ENCODE peak calls at places on chromosome 9, in ten cellular contexts. H is esophagus squamous epithelium, C is stomach, B is sigmoid colon, V is testis, Y is tibial nerve, I is endothelial cell of umbilical vein, M is thyroid gland, K is heart left ventricle, F is GM12891. S is an unnamed sample.

GRCh38 chr9:70795841-70796240 is 325.6 kb downstream of the TRPM3 start:
- DNase-seq in H (no peak), C (no peak), B (no peak), V (no peak), Y (no peak), I (no peak), M (no peak), K (no peak), F (no peak), S (no peak)

GRCh38 chr9:36903541-36904435 is 130.3 kb downstream of the PAX5 start:
- DNase-seq in H (no peak), C (peak), B (no peak), V (no peak), Y (no peak), I (peak), M (no peak), K (no peak), F (no peak), S (no peak)

GRCh38 chr9:122126340-122127333 is 32.9 kb downstream of the NDUFA8 start:
- DNase-seq in H (no peak), C (no peak), B (peak), V (no peak), Y (no peak), I (no peak), M (no peak), K (no peak), F (no peak), S (no peak)

GRCh38 chr9:26670052-26670640 is 222.5 kb downstream of the CAAP1 start:
- DNase-seq in H (no peak), C (no peak), B (no peak), V (no peak), Y (no peak), I (no peak), M (no peak), K (no peak), F (no peak), S (no peak)

GRCh38 chr9:2662496-2662895 is 40.9 kb downstream of the VLDLR start:
- DNase-seq in H (no peak), C (peak), B (no peak), V (peak), Y (no peak), I (no peak), M (no peak), K (no peak), F (no peak), S (no peak)

GRCh38 chr9:97525451-97525850 is 24.0 kb downstream of the TMOD1 start:
- DNase-seq in H (no peak), C (no peak), B (no peak), V (no peak), Y (no peak), I (no peak), M (no peak), K (no peak), F (no peak), S (no peak)

GRCh38 chr9:75935606-75936005 is 45.1 kb downstream of the PCSK5 start:
- DNase-seq in H (no peak), C (no peak), B (no peak), V (no peak), Y (no peak), I (no peak), M (no peak), K (no peak), F (no peak), S (no peak)

GRCh38 chr9:91028166-91028827 is 226.7 kb downstream of the SYK start:
- DNase-seq in H (no peak), C (no peak), B (no peak), V (no peak), Y (no peak), I (no peak), M (no peak), K (no peak), F (no peak), S (no peak)

GRCh38 chr9:125439434-125440272 is 178.0 kb downstream of the GAPVD1 start:
- DNase-seq in H (no peak), C (peak), B (no peak), V (no peak), Y (no peak), I (no peak), M (no peak), K (no peak), F (no peak), S (no peak)

GRCh38 chr9:135355466-135356420 is 123.8 kb upstream of the PPP1R26 start:
- DNase-seq in H (no peak), C (no peak), B (no peak), V (no peak), Y (no peak), I (no peak), M (no peak), K (no peak), F (no peak), S (no peak)

GRCh38 chr9:10855847-10856246 is 243.0 kb upstream of the PTPRD start:
- DNase-seq in H (no peak), C (no peak), B (no peak), V (no peak), Y (no peak), I (peak), M (no peak), K (no peak), F (no peak), S (no peak)

GRCh38 chr9:93911136-93911745 is 43.9 kb downstream of the BARX1 start:
- DNase-seq in H (no peak), C (no peak), B (no peak), V (no peak), Y (no peak), I (no peak), M (no peak), K (no peak), F (no peak), S (no peak)

GRCh38 chr9:93918071-93918470 is 37.1 kb downstream of the BARX1 start:
- DNase-seq in H (no peak), C (no peak), B (no peak), V (no peak), Y (no peak), I (no peak), M (no peak), K (no peak), F (no peak), S (no peak)

GRCh38 chr9:89313842-89314241 is 2.8 kb downstream of the CKS2 start:
- DNase-seq in H (no peak), C (no peak), B (no peak), V (no peak), Y (no peak), I (no peak), M (no peak), K (no peak), F (no peak), S (no peak)

GRCh38 chr9:106878943-106879916 is 16.3 kb downstream of the ZNF462 start:
- DNase-seq in H (no peak), C (no peak), B (peak), V (peak), Y (peak), I (peak), M (peak), K (peak), F (no peak), S (peak)

GRCh38 chr9:16262467-16263261 is 607.8 kb downstream of the BNC2 start:
- DNase-seq in H (no peak), C (no peak), B (no peak), V (no peak), Y (no peak), I (peak), M (no peak), K (no peak), F (no peak), S (no peak)

GRCh38 chr9:36823934-36824333 is 210.1 kb downstream of the PAX5 start:
- DNase-seq in H (no peak), C (no peak), B (no peak), V (no peak), Y (no peak), I (no peak), M (no peak), K (no peak), F (no peak), S (no peak)

GRCh38 chr9:28024616-28025147 is 451.4 kb upstream of the C9orf72 start:
- DNase-seq in H (no peak), C (no peak), B (no peak), V (no peak), Y (no peak), I (no peak), M (peak), K (no peak), F (no peak), S (no peak)

GRCh38 chr9:15509931-15510788 is 610 bp downstream of the PSIP1 start:
- DNase-seq in H (no peak), C (peak), B (peak), V (peak), Y (no peak), I (peak), M (peak), K (peak), F (peak), S (peak)

GRCh38 chr9:82412586-82412985 is 424.0 kb downstream of the SPATA31D1 start:
- DNase-seq in H (no peak), C (no peak), B (no peak), V (no peak), Y (no peak), I (no peak), M (no peak), K (no peak), F (no peak), S (no peak)

GRCh38 chr9:105280730-105281129 is 36.3 kb downstream of the SLC44A1 start:
- DNase-seq in H (no peak), C (no peak), B (no peak), V (no peak), Y (no peak), I (no peak), M (no peak), K (no peak), F (no peak), S (no peak)

GRCh38 chr9:109319072-109319630 is 1.7 kb downstream of the EPB41L4B start:
- DNase-seq in H (no peak), C (peak), B (no peak), V (no peak), Y (no peak), I (no peak), M (peak), K (no peak), F (no peak), S (peak)

GRCh38 chr9:95561913-95562312 is 45.1 kb upstream of the PTCH1 start:
- DNase-seq in H (no peak), C (no peak), B (no peak), V (no peak), Y (no peak), I (no peak), M (no peak), K (no peak), F (no peak), S (no peak)

GRCh38 chr9:114200721-114201300 is 45.5 kb downstream of the COL27A1 start:
- DNase-seq in H (no peak), C (no peak), B (no peak), V (no peak), Y (no peak), I (no peak), M (no peak), K (no peak), F (no peak), S (no peak)

GRCh38 chr9:106623558-106623957 is 239.4 kb upstream of the ZNF462 start:
- DNase-seq in H (no peak), C (no peak), B (no peak), V (no peak), Y (no peak), I (no peak), M (no peak), K (no peak), F (no peak), S (no peak)

GRCh38 chr9:70601000-70601929 is 186.8 kb upstream of the KLF9 start:
- DNase-seq in H (no peak), C (peak), B (peak), V (peak), Y (peak), I (peak), M (peak), K (peak), F (no peak), S (peak)

GRCh38 chr9:71746023-71746752 is 22.1 kb downstream of the CEMIP2 start:
- DNase-seq in H (no peak), C (no peak), B (no peak), V (no peak), Y (no peak), I (no peak), M (no peak), K (no peak), F (no peak), S (no peak)

GRCh38 chr9:127796899-127797370 is 5.7 kb upstream of the FPGS start:
- DNase-seq in H (no peak), C (no peak), B (no peak), V (no peak), Y (no peak), I (peak), M (peak), K (no peak), F (no peak), S (no peak)
- TF ChIP-seq POLR2A in H (no peak), C (no peak), B (no peak), V (no peak), Y (no peak), I (no peak), M (no peak), K (no peak), F (no peak), S (no peak)

GRCh38 chr9:128094166-128094949 is 26.3 kb downstream of the SLC25A25 start:
- DNase-seq in H (peak), C (peak), B (peak), V (peak), Y (peak), I (peak), M (peak), K (peak), F (peak), S (peak)

GRCh38 chr9:128097156-128098016 is 29.4 kb downstream of the SLC25A25 start:
- DNase-seq in H (no peak), C (no peak), B (no peak), V (no peak), Y (no peak), I (no peak), M (no peak), K (no peak), F (no peak), S (no peak)

GRCh38 chr9:128093016-128093415 is 25.0 kb downstream of the SLC25A25 start:
- DNase-seq in H (no peak), C (no peak), B (no peak), V (no peak), Y (no peak), I (peak), M (no peak), K (no peak), F (no peak), S (no peak)

GRCh38 chr9:128096614-128097013 is 28.6 kb downstream of the SLC25A25 start:
- DNase-seq in H (no peak), C (no peak), B (no peak), V (no peak), Y (no peak), I (no peak), M (no peak), K (no peak), F (no peak), S (no peak)

GRCh38 chr9:128094950-128095544 is 27.0 kb downstream of the SLC25A25 start:
- DNase-seq in H (no peak), C (no peak), B (no peak), V (no peak), Y (no peak), I (no peak), M (no peak), K (no peak), F (no peak), S (no peak)
- TF ChIP-seq POLR2A in H (no peak), C (no peak), B (no peak), V (no peak), Y (no peak), I (no peak), M (no peak), K (no peak), F (no peak), S (no peak)

DNA sequence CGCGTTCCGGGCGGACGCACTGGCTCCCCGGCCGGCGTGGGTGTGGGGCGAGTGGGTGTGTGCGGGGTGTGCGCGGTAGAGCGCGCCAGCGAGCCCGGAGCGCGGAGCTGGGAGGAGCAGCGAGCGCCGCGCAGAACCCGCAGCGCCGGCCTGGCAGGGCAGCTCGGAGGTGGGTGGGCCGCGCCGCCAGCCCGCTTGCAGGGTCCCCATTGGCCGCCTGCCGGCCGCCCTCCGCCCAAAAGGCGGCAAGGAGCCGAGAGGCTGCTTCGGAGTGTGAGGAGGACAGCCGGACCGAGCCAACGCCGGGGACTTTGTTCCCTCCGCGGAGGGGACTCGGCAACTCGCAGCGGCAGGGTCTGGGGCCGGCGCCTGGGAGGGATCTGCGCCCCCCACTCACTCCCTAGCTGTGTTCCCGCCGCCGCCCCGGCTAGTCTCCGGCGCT is at the start of gene DAPK1:
- DNase-seq in H (no peak), C (peak), B (peak), V (peak), Y (peak), I (peak), M (peak), K (peak), F (peak), S (peak)
- TF ChIP-seq POLR2A in H (peak), C (peak), B (no peak), V (no peak), Y (peak), I (peak), M (no peak), K (no peak), F (no peak), S (no peak)

GRCh38 chr9:133470427-133470924 is 8.4 kb downstream of the SLC2A6 start:
- DNase-seq in H (no peak), C (no peak), B (no peak), V (no peak), Y (no peak), I (no peak), M (no peak), K (no peak), F (no peak), S (no peak)
- TF ChIP-seq POLR2A in H (no peak), C (no peak), B (no peak), V (no peak), Y (no peak), I (peak), M (no peak), K (no peak), F (no peak), S (no peak)

GRCh38 chr9:119961774-119962408 is 592.7 kb upstream of the BRINP1 start:
- DNase-seq in H (no peak), C (peak), B (no peak), V (peak), Y (no peak), I (peak), M (peak), K (no peak), F (peak), S (peak)

GRCh38 chr9:119967867-119968535 is 598.8 kb upstream of the BRINP1 start:
- DNase-seq in H (no peak), C (no peak), B (no peak), V (no peak), Y (no peak), I (no peak), M (no peak), K (no peak), F (no peak), S (no peak)

GRCh38 chr9:119959846-119960545 is 590.8 kb upstream of the BRINP1 start:
- DNase-seq in H (no peak), C (no peak), B (no peak), V (peak), Y (no peak), I (no peak), M (no peak), K (no peak), F (no peak), S (no peak)

GRCh38 chr9:119963258-119963797 is 594.1 kb upstream of the BRINP1 start:
- DNase-seq in H (no peak), C (no peak), B (no peak), V (no peak), Y (no peak), I (no peak), M (no peak), K (peak), F (no peak), S (no peak)

DNA sequence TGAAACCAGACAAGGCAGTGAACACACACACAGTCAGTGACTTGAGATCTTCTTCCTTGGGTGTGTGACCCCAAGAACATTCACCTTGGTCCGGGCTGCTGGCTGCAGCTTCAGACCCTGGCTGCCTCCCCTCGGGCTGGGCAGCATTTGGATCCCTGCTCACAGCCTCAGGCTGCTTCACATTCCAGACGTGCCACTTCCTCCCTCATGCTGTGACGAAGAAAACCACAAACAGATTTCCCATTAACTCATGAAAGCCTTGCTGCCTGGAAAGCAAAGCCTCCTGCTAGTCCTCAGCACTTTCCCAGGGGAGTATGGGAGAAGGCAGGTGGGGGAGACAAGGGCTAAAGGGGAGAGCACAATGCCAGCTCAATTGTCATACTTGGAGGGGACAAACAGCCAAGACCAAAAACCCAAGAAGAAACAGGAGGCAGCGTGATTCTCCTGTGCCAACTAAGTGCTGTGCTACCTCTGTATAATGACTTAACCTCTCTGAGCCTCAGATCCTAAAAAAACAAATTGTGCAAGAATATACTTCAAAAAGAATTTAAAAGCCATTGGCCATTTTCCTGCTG is 594.6 kb upstream of the BRINP1 start:
- DNase-seq in H (no peak), C (peak), B (no peak), V (no peak), Y (no peak), I (no peak), M (peak), K (no peak), F (no peak), S (no peak)
- TF ChIP-seq POLR2A in H (no peak), C (no peak), B (no peak), V (no peak), Y (no peak), I (no peak), M (no peak), K (no peak), F (no peak), S (no peak)

GRCh38 chr9:111482656-111483418 is 1.3 kb downstream of the ECPAS start:
- DNase-seq in H (peak), C (peak), B (peak), V (peak), Y (peak), I (peak), M (peak), K (peak), F (peak), S (peak)
- TF ChIP-seq POLR2A in H (peak), C (peak), B (peak), V (no peak), Y (peak), I (no peak), M (peak), K (no peak), F (peak), S (peak)

GRCh38 chr9:132773093-132773492 is 102.8 kb downstream of the GTF3C4 start:
- DNase-seq in H (no peak), C (no peak), B (no peak), V (no peak), Y (no peak), I (no peak), M (no peak), K (no peak), F (no peak), S (no peak)

GRCh38 chr9:132770775-132771310 is 100.6 kb downstream of the GTF3C4 start:
- DNase-seq in H (no peak), C (no peak), B (no peak), V (no peak), Y (no peak), I (no peak), M (no peak), K (no peak), F (no peak), S (no peak)

GRCh38 chr9:132768932-132769894 is 98.9 kb downstream of the GTF3C4 start:
- DNase-seq in H (peak), C (peak), B (peak), V (peak), Y (peak), I (peak), M (peak), K (peak), F (peak), S (peak)

GRCh38 chr9:132773764-132774339 is 103.6 kb downstream of the GTF3C4 start:
- DNase-seq in H (no peak), C (no peak), B (no peak), V (no peak), Y (no peak), I (no peak), M (no peak), K (no peak), F (no peak), S (no peak)

DNA sequence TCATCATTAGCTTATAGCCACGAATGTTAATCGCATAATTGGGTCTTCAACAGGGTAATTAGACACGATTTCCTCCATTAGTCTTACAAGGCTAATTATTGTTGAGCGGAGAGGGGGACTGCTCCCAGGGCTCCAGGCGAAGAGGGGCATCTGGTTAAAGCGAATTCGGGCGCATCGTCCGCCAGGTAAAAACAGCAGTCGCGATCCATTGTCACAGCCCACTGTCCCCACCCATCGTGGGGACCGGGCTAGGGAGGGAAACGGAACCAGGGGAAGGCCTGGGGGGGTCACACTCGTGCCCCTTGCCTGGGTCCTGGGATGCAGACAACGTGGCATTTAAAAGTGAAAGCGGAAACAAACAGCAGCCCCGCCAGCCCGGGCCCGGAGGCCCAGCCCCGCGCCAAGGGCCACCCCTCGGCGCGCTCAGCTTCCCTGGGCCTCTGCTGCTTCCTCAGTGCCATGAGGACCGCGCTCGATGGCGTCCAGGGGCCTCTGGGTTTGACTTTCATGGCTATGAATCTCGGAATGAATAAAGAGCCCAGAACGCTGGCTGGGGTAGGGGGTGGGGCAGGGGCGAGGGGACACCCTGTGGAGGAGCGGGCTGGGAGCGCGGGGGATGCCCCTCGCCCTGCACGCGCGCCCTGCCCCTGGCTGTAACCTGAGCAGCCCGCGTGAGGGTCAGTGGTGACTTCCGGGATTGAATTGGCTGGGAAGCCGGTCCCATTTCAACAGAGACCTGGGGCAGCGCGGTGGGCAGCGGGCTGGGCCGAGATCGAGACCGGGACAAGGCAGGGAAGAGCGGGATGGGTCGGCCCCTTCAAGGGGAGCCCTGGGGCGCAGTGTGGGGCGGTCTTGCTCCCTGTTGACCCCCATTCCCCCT is 99.9 kb downstream of the GTF3C4 start:
- DNase-seq in H (no peak), C (peak), B (peak), V (peak), Y (peak), I (peak), M (peak), K (peak), F (peak), S (peak)
- TF ChIP-seq POLR2A in H (peak), C (no peak), B (no peak), V (no peak), Y (peak), I (peak), M (no peak), K (no peak), F (peak), S (peak)